ENCODE peak calls at places on chromosomes 1 and 21, in four cellular contexts. S is heart left ventricle, M is IMR-90, A is stomach. Y is an unnamed sample. For H3K27me3, the result is how much of the 10 kb centered on the place peaks cover.

GRCh38 chr1:197180252-197180878 is 33.9 kb upstream of the ASPM start:
- DNase-seq in S (no peak), M (peak), A (no peak), Y (no peak)

GRCh38 chr1:50700226-50701020 is 259.6 kb downstream of the FAF1 start:
- DNase-seq in S (no peak), M (no peak), A (no peak), Y (no peak)

GRCh38 chr21:18661842-18662241 is 258.3 kb upstream of the TMPRSS15 start:
- DNase-seq in S (no peak), M (no peak), A (no peak), Y (no peak)

GRCh38 chr21:36005018-36005417 is 55.3 kb downstream of the SETD4 start:
- DNase-seq in S (no peak), M (peak), A (no peak), Y (no peak)

GRCh38 chr1:41919764-41920397 is 1.2 kb upstream of the HIVEP3 start:
- DNase-seq in S (peak), M (peak), A (peak), Y (peak)

GRCh38 chr1:151828931-151829330 is 2.7 kb downstream of the RORC start:
- DNase-seq in S (peak), M (peak), A (peak), Y (peak)

GRCh38 chr1:1212780-1213152 is 1.2 kb downstream of the TNFRSF4 start:
- DNase-seq in S (peak), M (peak), A (peak), Y (no peak)

GRCh38 chr1:56409112-56409691 is 170.2 kb downstream of the PLPP3 start:
- DNase-seq in S (peak), M (no peak), A (peak), Y (peak)

GRCh38 chr1:27603320-27603961 is 503 bp downstream of the AHDC1 start:
- DNase-seq in S (peak), M (no peak), A (peak), Y (no peak)

GRCh38 chr1:53090227-53091147 is 28.5 kb downstream of the PODN start:
- DNase-seq in S (peak), M (no peak), A (peak), Y (no peak)

GRCh38 chr1:110916669-110917306 is 43.8 kb downstream of the CD53 start:
- DNase-seq in S (no peak), M (peak), A (no peak), Y (no peak)

GRCh38 chr1:174974711-174975111 is 25.0 kb upstream of the CACYBP start:
- DNase-seq in S (peak), M (no peak), A (no peak), Y (no peak)

GRCh38 chr1:39816431-39817090 is 27.9 kb upstream of the BMP8B start:
- DNase-seq in S (peak), M (peak), A (peak), Y (peak)

GRCh38 chr1:246169019-246169418 is 338.1 kb downstream of the SMYD3 start:
- DNase-seq in S (no peak), M (no peak), A (no peak), Y (no peak)

GRCh38 chr21:41877901-41878830 is 978 bp downstream of the PRDM15 start:
- DNase-seq in S (no peak), M (peak), A (peak), Y (no peak)

GRCh38 chr1:47780469-47780995 is 216.7 kb downstream of the TRABD2B start:
- DNase-seq in S (no peak), M (no peak), A (no peak), Y (no peak)

GRCh38 chr1:55428944-55429931 is 214.1 kb upstream of the USP24 start:
- DNase-seq in S (no peak), M (peak), A (peak), Y (no peak)

GRCh38 chr1:153649137-153649866 is 9.2 kb upstream of the SNAPIN start:
- DNase-seq in S (no peak), M (no peak), A (peak), Y (no peak)

GRCh38 chr1:113871597-113872113 is at the start of gene PTPN22:
- DNase-seq in S (peak), M (peak), A (peak), Y (peak)

GRCh38 chr1:25435315-25436103 is 4.8 kb downstream of the MACO1 start:
- DNase-seq in S (no peak), M (no peak), A (no peak), Y (peak)

GRCh38 chr1:94702440-94702810 is 117.7 kb upstream of the SLC44A3 start:
- DNase-seq in S (no peak), M (peak), A (no peak), Y (no peak)

GRCh38 chr1:26959722-26960624 is at the start of gene KDF1:
- DNase-seq in S (peak), M (no peak), A (peak), Y (peak)

GRCh38 chr1:156493154-156493631 is 7.4 kb downstream of the MEF2D start:
- DNase-seq in S (peak), M (no peak), A (peak), Y (no peak)

GRCh38 chr21:32329331-32329730 is 30.7 kb downstream of the MRAP start:
- DNase-seq in S (no peak), M (peak), A (no peak), Y (no peak)

GRCh38 chr1:223711173-223711572 is 1.2 kb upstream of the CAPN2 start:
- DNase-seq in S (peak), M (peak), A (peak), Y (no peak)

GRCh38 chr1:101203812-101204540 is 32.8 kb upstream of the S1PR1 start:
- DNase-seq in S (peak), M (peak), A (no peak), Y (no peak)

DNA sequence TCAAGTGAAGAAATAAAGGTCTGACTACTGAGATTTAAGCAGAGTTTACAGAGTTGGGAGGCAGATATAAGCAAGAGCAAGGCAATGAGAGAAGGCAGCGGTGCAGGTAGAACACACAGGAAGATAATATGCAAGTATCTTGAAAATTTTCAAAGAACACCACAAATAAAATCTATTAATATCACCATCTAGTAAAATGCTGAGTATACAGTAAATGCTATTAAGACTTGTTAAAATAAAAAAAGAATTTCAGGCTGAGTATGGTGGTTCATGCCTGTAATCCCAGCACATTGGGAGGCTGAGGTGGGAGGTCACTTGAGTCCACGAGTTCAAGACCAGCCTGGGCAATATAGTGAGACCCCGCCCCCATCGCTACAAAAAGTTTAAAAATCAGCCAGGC is 20.0 kb downstream of the SORT1 start:
- DNase-seq in S (no peak), M (no peak), A (no peak), Y (no peak)
- TF ChIP-seq POLR2A in S (no peak), M (no peak), A (no peak), Y (no peak)

DNA sequence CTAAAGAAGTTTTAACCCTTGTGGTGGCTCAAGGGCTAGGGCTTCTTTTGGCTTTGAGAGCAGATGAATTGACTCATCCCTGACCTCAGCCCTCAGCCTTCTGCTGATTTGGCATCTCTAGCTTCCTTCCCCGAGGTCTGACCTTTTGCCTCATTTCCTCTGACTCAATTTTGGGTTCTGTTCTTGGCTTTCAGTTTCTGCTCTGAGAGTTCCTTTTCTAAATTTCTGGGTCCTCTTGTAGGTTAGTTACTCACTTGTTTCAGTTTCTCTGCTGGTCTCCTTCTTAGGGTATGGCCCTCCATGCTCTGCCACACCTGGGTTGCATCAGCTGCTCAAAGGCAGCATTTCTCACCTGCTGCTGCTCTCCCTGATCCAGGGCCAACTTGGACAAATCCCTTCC is 19.4 kb downstream of the PDE4B start:
- DNase-seq in S (peak), M (peak), A (no peak), Y (no peak)
- H3K27ac ChIP-seq in S (no peak), M (peak), A (no peak), Y (no peak)

GRCh38 chr1:232517204-232517603 is 112.7 kb downstream of the SIPA1L2 start:
- DNase-seq in S (no peak), M (no peak), A (no peak), Y (no peak)
- H3K27me3 ChIP-seq in S (under half), M (under half), A (under half), Y (under half)

DNA sequence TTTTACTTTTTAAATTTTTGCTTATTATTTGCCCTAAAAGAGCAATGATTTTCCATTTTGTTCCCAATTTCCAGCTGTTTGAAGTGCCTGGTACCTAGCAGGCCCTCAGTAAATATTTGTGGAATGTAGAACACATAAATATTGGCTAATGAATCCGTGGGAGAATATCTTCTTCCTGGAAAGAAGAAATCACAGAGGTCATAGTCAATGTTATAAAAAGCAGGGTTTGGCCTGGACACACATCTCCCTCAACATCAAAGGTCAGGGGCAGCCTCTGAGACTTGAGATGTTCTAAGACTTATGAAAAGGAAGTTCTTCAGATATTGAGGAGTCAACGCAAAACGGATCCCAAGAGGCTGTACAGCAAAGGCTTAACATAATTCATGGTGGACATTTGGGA is 358.1 kb downstream of the HHAT start:
- DNase-seq in S (no peak), M (no peak), A (no peak), Y (no peak)
- TF ChIP-seq POLR2A in S (no peak), M (no peak), A (no peak), Y (no peak)

GRCh38 chr1:214438530-214438929 is 112.9 kb downstream of the PTPN14 start:
- DNase-seq in S (no peak), M (no peak), A (no peak), Y (no peak)

GRCh38 chr1:214441119-214441518 is 110.3 kb downstream of the PTPN14 start:
- DNase-seq in S (no peak), M (peak), A (no peak), Y (no peak)

GRCh38 chr1:214438059-214438458 is 113.3 kb downstream of the PTPN14 start:
- DNase-seq in S (peak), M (no peak), A (no peak), Y (no peak)

GRCh38 chr1:214439352-214440119 is 111.9 kb downstream of the PTPN14 start:
- DNase-seq in S (no peak), M (peak), A (peak), Y (peak)

DNA sequence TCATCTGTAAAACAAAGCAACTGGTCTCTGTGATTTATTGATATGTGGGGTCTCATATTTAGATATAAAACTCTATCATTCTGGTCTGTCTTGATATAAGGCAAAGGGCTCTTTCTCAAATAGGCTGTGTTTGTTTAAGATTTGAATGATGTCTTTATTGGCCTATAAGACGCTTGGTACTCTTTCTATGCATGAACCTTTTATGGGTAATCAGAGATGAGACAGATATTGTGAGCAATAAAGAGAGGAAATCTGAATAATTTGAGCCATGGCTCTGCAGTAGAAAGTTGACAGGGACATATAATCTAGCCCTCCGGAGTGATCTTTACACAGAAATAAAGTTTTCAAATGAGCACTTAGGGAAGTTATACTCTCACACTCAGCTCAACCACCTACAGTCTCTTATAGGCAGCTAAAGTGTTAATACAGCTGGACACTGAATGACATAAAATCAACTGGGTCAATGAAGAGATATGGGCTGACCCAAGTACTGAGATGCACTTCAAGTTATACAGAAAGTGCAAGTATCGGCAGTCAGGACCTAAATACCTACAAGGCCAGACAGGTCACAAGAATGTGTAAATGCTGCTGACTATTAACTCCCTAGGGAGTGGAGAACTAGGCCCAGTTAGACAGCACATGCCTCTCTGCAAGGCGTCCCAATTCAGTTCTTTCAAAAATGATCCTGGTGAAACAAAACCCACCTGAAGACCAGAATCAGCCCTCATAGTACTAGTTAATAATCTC is 111.0 kb downstream of the PTPN14 start:
- DNase-seq in S (no peak), M (no peak), A (no peak), Y (no peak)
- H3K27ac ChIP-seq in S (peak), M (peak), A (peak), Y (peak)

GRCh38 chr1:17585266-17585987 is 45.9 kb downstream of the ARHGEF10L start:
- DNase-seq in S (no peak), M (no peak), A (no peak), Y (no peak)
- H3K27me3 ChIP-seq in S (under half), M (under half), A (under half), Y (under half)

GRCh38 chr1:38005195-38006007 is at the start of gene FHL3:
- DNase-seq in S (peak), M (peak), A (peak), Y (peak)
- TF ChIP-seq POLR2A in S (no peak), M (peak), A (no peak), Y (peak)

Y was measured in right lobe of liver.